ENCODE peak calls at places on chromosomes 3 and 15, in ten cellular contexts. One of them, this sample, is unnamed.

GRCh38 chr15:88472225-88472624 is 4.7 kb downstream of the MRPS11 start:
- DNase-seq in posterior cingulate gyrus: no peak
- DNase-seq in AG08396: no peak
- DNase-seq in kidney tubule cell: no peak
- DNase-seq in skeletal muscle cell: no peak
- DNase-seq in nephron progenitor cell: no peak
- DNase-seq in neural progenitor cell: no peak
- DNase-seq in CD4-positive, alpha-beta memory T cell: no peak
- DNase-seq in EL: no peak
- DNase-seq in stimulated activated CD4-positive, alpha-beta T cell treated with anti-CD3 and anti-CD28 coated beads, Interleukin-4, amount 100 ng/mL, for 48 hours: no peak
- DNase-seq in this sample: no peak

GRCh38 chr15:90062729-90063684 is 39.3 kb downstream of the IDH2 start:
- DNase-seq in posterior cingulate gyrus: no peak
- DNase-seq in AG08396: no peak
- DNase-seq in kidney tubule cell: no peak
- DNase-seq in skeletal muscle cell: no peak
- DNase-seq in nephron progenitor cell: no peak
- DNase-seq in neural progenitor cell: no peak
- DNase-seq in CD4-positive, alpha-beta memory T cell: no peak
- DNase-seq in EL: no peak
- DNase-seq in stimulated activated CD4-positive, alpha-beta T cell treated with anti-CD3 and anti-CD28 coated beads, Interleukin-4, amount 100 ng/mL, for 48 hours: no peak
- DNase-seq in this sample: no peak

GRCh38 chr3:187616307-187616939 is 53.8 kb downstream of the SST start:
- DNase-seq in posterior cingulate gyrus: peak; percentile 46
- DNase-seq in AG08396: peak; percentile 69
- DNase-seq in kidney tubule cell: peak; percentile 63
- DNase-seq in skeletal muscle cell: peak; percentile 13
- DNase-seq in nephron progenitor cell: peak; percentile 61
- DNase-seq in neural progenitor cell: peak; percentile 76
- DNase-seq in CD4-positive, alpha-beta memory T cell: peak; percentile 38
- DNase-seq in EL: peak; percentile 63
- DNase-seq in stimulated activated CD4-positive, alpha-beta T cell treated with anti-CD3 and anti-CD28 coated beads, Interleukin-4, amount 100 ng/mL, for 48 hours: peak; percentile 53
- DNase-seq in this sample: peak; percentile 38

GRCh38 chr3:53713626-53714025 is 132.6 kb downstream of the CHDH start:
- DNase-seq in posterior cingulate gyrus: no peak
- DNase-seq in AG08396: no peak
- DNase-seq in kidney tubule cell: no peak
- DNase-seq in skeletal muscle cell: no peak
- DNase-seq in nephron progenitor cell: no peak
- DNase-seq in neural progenitor cell: no peak
- DNase-seq in CD4-positive, alpha-beta memory T cell: no peak
- DNase-seq in EL: no peak
- DNase-seq in stimulated activated CD4-positive, alpha-beta T cell treated with anti-CD3 and anti-CD28 coated beads, Interleukin-4, amount 100 ng/mL, for 48 hours: no peak
- DNase-seq in this sample: no peak

GRCh38 chr15:61186905-61187865 is 41.9 kb downstream of the RORA start:
- DNase-seq in posterior cingulate gyrus: peak; percentile 34
- DNase-seq in AG08396: no peak
- DNase-seq in kidney tubule cell: no peak
- DNase-seq in skeletal muscle cell: no peak
- DNase-seq in nephron progenitor cell: no peak
- DNase-seq in neural progenitor cell: no peak
- DNase-seq in CD4-positive, alpha-beta memory T cell: no peak
- DNase-seq in EL: no peak
- DNase-seq in stimulated activated CD4-positive, alpha-beta T cell treated with anti-CD3 and anti-CD28 coated beads, Interleukin-4, amount 100 ng/mL, for 48 hours: no peak
- DNase-seq in this sample: no peak

GRCh38 chr3:52534281-52535183 is 875 bp upstream of the NT5DC2 start:
- DNase-seq in posterior cingulate gyrus: no peak
- DNase-seq in AG08396: peak; percentile 66
- DNase-seq in kidney tubule cell: peak; percentile 27
- DNase-seq in skeletal muscle cell: no peak
- DNase-seq in nephron progenitor cell: no peak
- DNase-seq in neural progenitor cell: peak; percentile 60
- DNase-seq in CD4-positive, alpha-beta memory T cell: no peak
- DNase-seq in EL: peak; percentile 60
- DNase-seq in stimulated activated CD4-positive, alpha-beta T cell treated with anti-CD3 and anti-CD28 coated beads, Interleukin-4, amount 100 ng/mL, for 48 hours: no peak
- DNase-seq in this sample: no peak

GRCh38 chr3:165641569-165642310 is 195.5 kb downstream of the BCHE start:
- DNase-seq in posterior cingulate gyrus: no peak
- DNase-seq in AG08396: no peak
- DNase-seq in kidney tubule cell: peak; percentile 19
- DNase-seq in skeletal muscle cell: no peak
- DNase-seq in nephron progenitor cell: no peak
- DNase-seq in neural progenitor cell: no peak
- DNase-seq in CD4-positive, alpha-beta memory T cell: no peak
- DNase-seq in EL: no peak
- DNase-seq in stimulated activated CD4-positive, alpha-beta T cell treated with anti-CD3 and anti-CD28 coated beads, Interleukin-4, amount 100 ng/mL, for 48 hours: no peak
- DNase-seq in this sample: no peak

GRCh38 chr15:88083828-88084760 is 172.4 kb downstream of the NTRK3 start:
- DNase-seq in posterior cingulate gyrus: no peak
- DNase-seq in AG08396: no peak
- DNase-seq in kidney tubule cell: no peak
- DNase-seq in skeletal muscle cell: no peak
- DNase-seq in nephron progenitor cell: no peak
- DNase-seq in neural progenitor cell: no peak
- DNase-seq in CD4-positive, alpha-beta memory T cell: no peak
- DNase-seq in EL: peak; percentile 8
- DNase-seq in stimulated activated CD4-positive, alpha-beta T cell treated with anti-CD3 and anti-CD28 coated beads, Interleukin-4, amount 100 ng/mL, for 48 hours: no peak
- DNase-seq in this sample: no peak

GRCh38 chr15:78004919-78005634 is 72.4 kb downstream of the TBC1D2B start:
- DNase-seq in posterior cingulate gyrus: peak; percentile 67
- DNase-seq in AG08396: peak; percentile 84
- DNase-seq in kidney tubule cell: peak; percentile 47
- DNase-seq in skeletal muscle cell: peak; percentile 89
- DNase-seq in nephron progenitor cell: no peak
- DNase-seq in neural progenitor cell: no peak
- DNase-seq in CD4-positive, alpha-beta memory T cell: no peak
- DNase-seq in EL: peak; percentile 85
- DNase-seq in stimulated activated CD4-positive, alpha-beta T cell treated with anti-CD3 and anti-CD28 coated beads, Interleukin-4, amount 100 ng/mL, for 48 hours: no peak
- DNase-seq in this sample: no peak

GRCh38 chr3:59483191-59483590 is 433.4 kb upstream of the CFAP20DC start:
- DNase-seq in posterior cingulate gyrus: no peak
- DNase-seq in AG08396: no peak
- DNase-seq in kidney tubule cell: no peak
- DNase-seq in skeletal muscle cell: no peak
- DNase-seq in nephron progenitor cell: no peak
- DNase-seq in neural progenitor cell: no peak
- DNase-seq in CD4-positive, alpha-beta memory T cell: no peak
- DNase-seq in EL: no peak
- DNase-seq in stimulated activated CD4-positive, alpha-beta T cell treated with anti-CD3 and anti-CD28 coated beads, Interleukin-4, amount 100 ng/mL, for 48 hours: no peak
- DNase-seq in this sample: no peak

GRCh38 chr15:96578393-96578792 is 247.9 kb downstream of the NR2F2 start:
- DNase-seq in posterior cingulate gyrus: no peak
- DNase-seq in AG08396: no peak
- DNase-seq in kidney tubule cell: no peak
- DNase-seq in skeletal muscle cell: no peak
- DNase-seq in nephron progenitor cell: no peak
- DNase-seq in neural progenitor cell: no peak
- DNase-seq in CD4-positive, alpha-beta memory T cell: no peak
- DNase-seq in EL: no peak
- DNase-seq in stimulated activated CD4-positive, alpha-beta T cell treated with anti-CD3 and anti-CD28 coated beads, Interleukin-4, amount 100 ng/mL, for 48 hours: no peak
- DNase-seq in this sample: no peak

GRCh38 chr15:95286911-95287769 is 1043.4 kb upstream of the NR2F2 start:
- DNase-seq in posterior cingulate gyrus: no peak
- DNase-seq in AG08396: no peak
- DNase-seq in kidney tubule cell: no peak
- DNase-seq in skeletal muscle cell: no peak
- DNase-seq in nephron progenitor cell: peak; percentile 16
- DNase-seq in neural progenitor cell: peak; percentile 95
- DNase-seq in CD4-positive, alpha-beta memory T cell: no peak
- DNase-seq in EL: no peak
- DNase-seq in stimulated activated CD4-positive, alpha-beta T cell treated with anti-CD3 and anti-CD28 coated beads, Interleukin-4, amount 100 ng/mL, for 48 hours: no peak
- DNase-seq in this sample: peak; percentile 53